ENCODE peak calls at places on chromosomes 6 and 20, in ten cellular contexts. C is CD8-positive, alpha-beta memory T cell; P is GM23338; E is activated CD8-positive, alpha-beta memory T cell treated with anti-CD3 and anti-CD28 coated beads for 4 hours; G is HS-5; F is left lung; S is HepG2; A is lung microvascular endothelial cell; N is activated gamma-delta T cell treated with Interleukin-2 at 50 U/mL for 16 hours; B is tibial nerve. Q is an unnamed sample.

GRCh38 chr6:33297406-33297955 is 1.3 kb downstream of the RGL2 start:
- DNase-seq in C (no peak), P (peak), E (no peak), G (no peak), F (peak), S (no peak), A (no peak), N (no peak), B (no peak), Q (no peak)

GRCh38 chr20:61726979-61727378 is 338.7 kb downstream of the TAF4 start:
- DNase-seq in C (no peak), P (no peak), E (no peak), G (no peak), F (no peak), S (no peak), A (no peak), N (no peak), B (no peak), Q (no peak)

GRCh38 chr6:109260126-109260525 is 122.1 kb downstream of the CD164 start:
- DNase-seq in C (no peak), P (no peak), E (no peak), G (no peak), F (no peak), S (no peak), A (no peak), N (no peak), B (no peak), Q (no peak)

GRCh38 chr6:46626228-46626909 is 26.2 kb downstream of the CYP39A1 start:
- DNase-seq in C (no peak), P (peak), E (no peak), G (no peak), F (no peak), S (peak), A (peak), N (no peak), B (peak), Q (peak)

GRCh38 chr6:130632897-130633296 is 194.3 kb upstream of the SMLR1 start:
- DNase-seq in C (no peak), P (peak), E (no peak), G (no peak), F (no peak), S (no peak), A (no peak), N (no peak), B (no peak), Q (no peak)

GRCh38 chr6:154292066-154292465 is 64.5 kb downstream of the IPCEF1 start:
- DNase-seq in C (no peak), P (no peak), E (no peak), G (no peak), F (no peak), S (no peak), A (no peak), N (no peak), B (no peak), Q (no peak)

GRCh38 chr20:50980071-50980681 is 21.6 kb downstream of the MOCS3 start:
- DNase-seq in C (no peak), P (no peak), E (no peak), G (peak), F (no peak), S (peak), A (peak), N (no peak), B (no peak), Q (peak)

GRCh38 chr20:5264807-5265206 is 51.9 kb downstream of the PROKR2 start:
- DNase-seq in C (no peak), P (no peak), E (no peak), G (no peak), F (no peak), S (no peak), A (no peak), N (no peak), B (no peak), Q (no peak)

GRCh38 chr6:136983692-136984091 is 61.1 kb downstream of the IL20RA start:
- DNase-seq in C (no peak), P (no peak), E (no peak), G (no peak), F (no peak), S (no peak), A (no peak), N (no peak), B (no peak), Q (no peak)

GRCh38 chr20:57514273-57514751 is 10.6 kb downstream of the CTCFL start:
- DNase-seq in C (no peak), P (peak), E (no peak), G (no peak), F (no peak), S (peak), A (peak), N (no peak), B (peak), Q (peak)

GRCh38 chr6:39902136-39902535 is 32.1 kb downstream of the MOCS1 start:
- DNase-seq in C (no peak), P (no peak), E (no peak), G (no peak), F (no peak), S (no peak), A (no peak), N (no peak), B (no peak), Q (no peak)

GRCh38 chr6:31158140-31158862 is at the start of gene TCF19:
- DNase-seq in C (peak), P (peak), E (peak), G (peak), F (peak), S (peak), A (peak), N (peak), B (peak), Q (peak)

GRCh38 chr6:53567701-53568100 is 22.8 kb upstream of the GCLC start:
- DNase-seq in C (no peak), P (no peak), E (no peak), G (no peak), F (no peak), S (no peak), A (no peak), N (no peak), B (no peak), Q (no peak)

GRCh38 chr6:55512904-55513303 is 66.1 kb downstream of the HMGCLL1 start:
- DNase-seq in C (no peak), P (peak), E (no peak), G (no peak), F (no peak), S (no peak), A (no peak), N (no peak), B (no peak), Q (no peak)

GRCh38 chr20:35661013-35661412 is 3.7 kb downstream of the CPNE1 start:
- DNase-seq in C (no peak), P (no peak), E (no peak), G (no peak), F (no peak), S (no peak), A (peak), N (no peak), B (no peak), Q (no peak)

GRCh38 chr20:35093245-35093884 is 758 bp upstream of the TRPC4AP start:
- DNase-seq in C (no peak), P (no peak), E (peak), G (peak), F (no peak), S (no peak), A (no peak), N (no peak), B (no peak), Q (peak)

GRCh38 chr6:85126448-85127178 is 323.3 kb upstream of the NT5E start:
- DNase-seq in C (no peak), P (peak), E (no peak), G (no peak), F (no peak), S (peak), A (peak), N (no peak), B (peak), Q (no peak)